ENCODE peak calls at places on chromosome 19, in four cellular contexts. C is K562, V is GM12878, I is HepG2. N is an unnamed sample.

GRCh38 chr19:10361569-10362011 is 18.8 kb downstream of the TYK2 start:
- DNase-seq in V (no peak), C (peak; percentile 70), I (no peak), N (no peak)

GRCh38 chr19:48724796-48725753 is 5.5 kb upstream of the MAMSTR start:
- DNase-seq in V (no peak), C (peak; percentile 71), I (no peak), N (peak; percentile 46)

GRCh38 chr19:57954996-57955395 is 7.5 kb upstream of the ZNF256 start:
- DNase-seq in C (no peak), V (no peak), I (no peak), N (no peak)

GRCh38 chr19:16508546-16508945 is 12.4 kb downstream of the C19orf44 start:
- DNase-seq in C (no peak), I (no peak), V (no peak), N (no peak)

GRCh38 chr19:1750343-1751021 is 2.8 kb upstream of the ONECUT3 start:
- DNase-seq in I (no peak), V (no peak), C (no peak), N (no peak)

GRCh38 chr19:1360818-1361461 is 22.8 kb upstream of the NDUFS7 start:
- DNase-seq in V (no peak), C (no peak), I (no peak), N (peak; percentile 42)

GRCh38 chr19:28494466-28494865 is 718.5 kb downstream of the UQCRFS1 start:
- DNase-seq in C (no peak), I (no peak), V (no peak), N (no peak)

GRCh38 chr19:44113784-44114390 is 688 bp downstream of the ZNF225 start:
- DNase-seq in I (no peak), V (no peak), C (peak; percentile 17), N (peak; percentile 9)

GRCh38 chr19:10292206-10292788 is 2.5 kb downstream of the ICAM5 start:
- DNase-seq in I (peak; percentile 27), C (peak; percentile 84), V (no peak), N (peak; percentile 92)

GRCh38 chr19:15788594-15789270 is 1.3 kb downstream of the OR10H5 start:
- DNase-seq in I (peak; percentile 63), C (no peak), V (no peak), N (no peak)

GRCh38 chr19:43316591-43317319 is 36.7 kb upstream of the CD177 start:
- DNase-seq in V (no peak), I (peak; percentile 56), C (peak; percentile 19), N (peak; percentile 87)

GRCh38 chr19:58034476-58034790 is 608 bp downstream of the ZSCAN1 start:
- DNase-seq in I (no peak), C (no peak), V (no peak), N (no peak)

GRCh38 chr19:31350033-31350692 is 927 bp upstream of the TSHZ3 start:
- DNase-seq in C (peak; percentile 51), V (no peak), I (no peak), N (peak; percentile 46)
- TF ChIP-seq FOXM1 in C (no peak), V (no peak), I (no peak), N (no peak)

DNA sequence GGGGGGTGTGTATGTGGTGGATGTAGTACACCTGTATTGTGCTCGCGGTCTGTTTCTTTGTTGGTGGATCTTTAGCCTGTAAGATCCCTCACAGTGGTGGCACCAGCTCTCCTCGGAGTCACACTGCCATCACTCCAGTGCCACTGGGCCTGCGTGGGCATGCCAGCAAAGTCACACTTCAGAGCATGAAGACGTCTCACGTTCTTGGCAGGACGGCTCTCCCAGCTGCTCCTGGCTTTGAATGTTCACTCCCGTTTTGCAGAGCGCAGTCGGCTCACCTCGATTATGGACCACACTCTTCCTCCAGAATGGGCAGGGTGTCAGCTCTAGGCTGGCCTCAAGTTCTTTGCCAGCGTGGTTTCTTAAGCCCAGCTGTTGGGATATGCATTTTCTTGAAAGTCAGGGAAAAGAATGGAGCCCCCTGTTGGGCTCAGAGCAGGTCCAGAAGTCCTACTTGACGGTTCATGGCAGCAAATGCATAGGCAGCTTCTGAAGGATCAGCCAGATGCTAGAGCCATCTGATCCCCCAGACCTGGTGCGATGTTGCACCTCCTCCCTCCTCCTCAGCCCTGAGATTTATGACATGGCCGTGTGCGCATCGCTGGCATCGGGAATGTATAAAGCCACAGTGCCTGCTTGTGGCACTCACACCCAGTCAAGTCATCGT is 40.4 kb upstream of the NPAS1 start:
- DNase-seq in I (no peak), C (no peak), V (no peak), N (no peak)
- TF ChIP-seq BHLHE40 in I (no peak), C (no peak), V (no peak), N (no peak)

DNA sequence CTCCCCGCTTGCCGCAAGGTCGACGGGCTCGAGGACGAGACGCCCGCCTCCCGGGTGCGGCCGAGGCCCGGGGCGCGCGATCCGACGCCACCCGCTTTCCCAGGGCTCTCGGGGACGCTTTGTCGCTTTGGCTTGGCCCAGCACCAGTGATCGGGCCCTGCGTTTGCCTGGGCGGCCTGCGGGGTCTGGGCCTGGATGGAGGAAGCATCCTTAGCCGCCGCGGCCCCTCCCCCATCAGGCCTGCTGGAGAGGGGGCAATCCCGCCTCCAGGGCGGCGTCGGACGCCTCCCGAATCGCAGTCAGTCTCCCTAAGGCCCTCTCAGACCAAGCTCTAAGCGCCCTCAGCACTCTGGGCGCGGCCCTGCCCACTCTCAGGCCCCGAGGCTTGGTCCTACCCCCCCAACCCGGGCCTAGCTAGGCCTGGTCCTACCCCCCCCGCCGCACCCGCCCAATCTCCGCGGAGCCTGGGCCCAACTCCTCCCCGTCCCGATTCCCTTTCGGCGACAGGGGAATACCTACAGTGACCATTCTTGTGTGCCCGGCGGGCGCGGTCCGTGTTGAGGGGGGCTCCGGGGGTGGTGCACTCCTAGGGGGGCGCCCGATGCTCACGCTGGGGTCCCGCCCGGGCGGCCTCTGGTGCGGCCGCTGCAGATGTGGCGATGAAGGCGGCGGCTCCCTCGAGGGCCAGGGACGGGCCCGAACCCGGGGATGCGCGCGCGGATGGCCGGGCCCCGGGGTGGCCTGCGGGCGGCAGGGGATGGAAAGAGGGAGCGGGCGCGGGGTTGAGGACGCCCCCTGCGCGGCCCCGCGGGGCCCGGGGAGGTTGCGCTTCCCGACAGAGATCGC is 542 bp downstream of the ELAVL3 start:
- DNase-seq in V (no peak), C (peak; percentile 5), I (no peak), N (no peak)
- TF ChIP-seq FOXM1 in V (no peak), C (no peak), I (no peak), N (no peak)

GRCh38 chr19:3451451-3451866 is 28.9 kb downstream of the SMIM24 start:
- DNase-seq in V (no peak), I (no peak), C (no peak), N (no peak)

GRCh38 chr19:3453840-3454239 is 26.5 kb downstream of the SMIM24 start:
- DNase-seq in V (no peak), I (no peak), C (no peak), N (no peak)

GRCh38 chr19:3452456-3453068 is 27.8 kb downstream of the SMIM24 start:
- DNase-seq in I (no peak), C (peak; percentile 17), V (no peak), N (no peak)

GRCh38 chr19:3448616-3449334 is 31.6 kb downstream of the SMIM24 start:
- DNase-seq in I (no peak), C (no peak), V (no peak), N (no peak)

GRCh38 chr19:3450796-3451411 is 29.4 kb downstream of the SMIM24 start:
- DNase-seq in I (peak; percentile 39), C (no peak), V (no peak), N (no peak)
- TF ChIP-seq BHLHE40 in I (no peak), C (no peak), V (no peak), N (no peak)

GRCh38 chr19:55369651-55370304 is 485 bp downstream of the IL11 start:
- DNase-seq in C (peak; percentile 93), V (no peak), I (no peak), N (peak; percentile 46)
- TF ChIP-seq FOXM1 in C (no peak), V (no peak), I (no peak), N (no peak)

DNA sequence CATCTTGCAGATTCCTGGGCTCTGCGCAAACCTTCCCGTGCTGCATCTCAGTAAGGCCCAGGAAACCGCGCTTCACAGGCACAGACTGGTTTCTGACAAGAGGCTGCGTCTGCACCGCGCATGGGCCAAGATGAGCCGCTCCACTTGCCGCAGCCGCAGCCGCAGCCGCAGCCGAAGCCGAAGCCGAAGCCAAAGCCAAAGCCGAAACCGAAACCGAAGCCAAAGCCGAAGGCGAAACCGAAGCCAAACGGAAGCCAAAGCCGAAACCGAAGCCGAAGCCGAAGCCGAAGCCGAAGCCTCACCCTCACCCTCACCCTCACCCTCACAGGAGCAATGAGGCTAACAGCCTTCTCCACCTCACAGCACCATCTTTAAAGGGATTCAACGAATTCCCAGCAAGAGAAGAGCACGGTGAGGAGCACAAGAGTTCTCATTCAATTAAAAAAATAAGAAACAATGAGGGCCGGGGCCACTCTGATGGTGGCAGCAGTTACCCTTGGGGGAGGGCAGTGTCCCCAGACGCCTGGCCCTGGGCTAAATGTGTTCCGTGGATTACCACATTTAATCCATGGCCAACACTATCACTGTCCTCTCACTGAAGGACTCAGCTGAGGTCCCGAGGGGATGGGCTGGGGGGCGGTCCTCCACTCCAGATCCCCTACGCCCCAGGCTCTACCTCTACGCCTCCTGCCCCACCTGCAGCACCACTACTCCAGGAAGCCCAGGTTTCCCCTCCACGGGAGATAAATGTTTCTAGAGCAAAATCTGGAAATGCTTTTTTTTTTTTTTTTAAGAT is 29.1 kb downstream of the ZNF787 start:
- DNase-seq in I (no peak), V (no peak), C (no peak), N (no peak)
- TF ChIP-seq BHLHE40 in I (no peak), V (no peak), C (no peak), N (no peak)

GRCh38 chr19:31567776-31568175 is 218.5 kb upstream of the TSHZ3 start:
- DNase-seq in V (no peak), C (no peak), I (no peak), N (no peak)

GRCh38 chr19:31560771-31561080 is 211.5 kb upstream of the TSHZ3 start:
- DNase-seq in V (no peak), C (no peak), I (no peak), N (no peak)

GRCh38 chr19:31559494-31559893 is 210.3 kb upstream of the TSHZ3 start:
- DNase-seq in I (no peak), V (no peak), C (no peak), N (no peak)

GRCh38 chr19:31560021-31560770 is 211.0 kb upstream of the TSHZ3 start:
- DNase-seq in C (no peak), V (no peak), I (no peak), N (no peak)

GRCh38 chr19:31562916-31563626 is 213.8 kb upstream of the TSHZ3 start:
- DNase-seq in C (no peak), V (no peak), I (no peak), N (no peak)
- TF ChIP-seq FOXM1 in C (no peak), V (no peak), I (no peak), N (no peak)

DNA sequence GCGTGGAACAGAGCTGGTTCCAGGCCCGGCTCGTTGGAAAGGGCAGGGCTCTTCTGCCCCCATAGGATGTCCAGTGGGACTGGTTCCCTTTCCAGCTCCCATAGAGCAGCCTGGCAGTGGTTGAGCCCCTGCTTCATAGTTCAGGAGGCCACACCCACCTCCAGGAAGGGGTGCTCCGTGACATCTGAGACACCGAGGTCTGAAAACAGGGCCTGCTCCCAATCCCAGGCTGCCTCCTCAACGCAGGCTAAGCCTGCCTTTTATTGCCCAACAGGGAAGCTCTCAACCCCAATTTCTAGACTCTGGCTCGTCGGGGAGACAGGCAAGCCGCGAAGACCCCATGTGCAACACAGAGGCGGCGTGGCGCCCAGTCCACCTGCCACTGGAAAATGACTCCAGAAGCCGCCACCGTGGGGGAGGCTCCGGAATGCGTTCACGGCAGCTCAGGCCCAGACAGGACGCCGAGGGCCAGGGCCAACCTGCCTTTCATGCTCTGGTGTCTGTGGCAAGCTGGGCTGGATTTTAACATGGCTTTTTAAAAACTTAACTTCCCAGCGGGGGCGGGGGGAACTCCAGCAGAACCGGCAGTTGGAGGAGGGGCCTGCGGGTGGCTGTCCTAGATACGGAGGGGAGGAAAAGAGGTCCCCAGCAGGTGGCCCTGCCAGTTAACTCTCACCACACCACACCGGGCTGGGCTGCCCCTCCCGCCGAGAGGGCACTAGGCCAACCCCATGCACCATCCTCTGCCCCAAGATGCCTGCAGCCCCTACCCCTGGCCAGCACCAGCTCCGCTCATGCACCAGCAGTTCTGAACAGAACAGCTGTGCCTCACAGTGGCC is 17.9 kb upstream of the TINCR start:
- DNase-seq in C (peak; percentile 83), V (no peak), I (no peak), N (no peak)
- TF ChIP-seq BHLHE40 in C (no peak), V (no peak), I (no peak), N (no peak)

N was measured in HEK293T.